ENCODE peak calls at places on chromosomes 4 and X, in eight cellular contexts. One of them, this sample, is unnamed.

GRCh38 chr4:6668391-6668790 is 25.3 kb upstream of the S100P start:
- DNase-seq in PC-3: peak; percentile 86
- DNase-seq in endothelial cell of umbilical vein: no peak
- DNase-seq in fibroblast of the aortic adventitia: peak; percentile 69
- DNase-seq in HFF-Myc: no peak
- DNase-seq in fibroblast of lung: no peak
- DNase-seq in GM12864: no peak
- DNase-seq in ascending aorta: no peak
- DNase-seq in this sample: no peak

GRCh38 chr4:182827981-182828677 is 89.1 kb downstream of the DCTD start:
- DNase-seq in PC-3: no peak
- DNase-seq in endothelial cell of umbilical vein: no peak
- DNase-seq in fibroblast of the aortic adventitia: no peak
- DNase-seq in HFF-Myc: no peak
- DNase-seq in fibroblast of lung: no peak
- DNase-seq in GM12864: no peak
- DNase-seq in ascending aorta: no peak
- DNase-seq in this sample: no peak

GRCh38 chr4:176549161-176549865 is 229.5 kb downstream of the SPCS3 start:
- DNase-seq in PC-3: peak; percentile 69
- DNase-seq in endothelial cell of umbilical vein: no peak
- DNase-seq in fibroblast of the aortic adventitia: peak; percentile 54
- DNase-seq in HFF-Myc: no peak
- DNase-seq in fibroblast of lung: peak; percentile 61
- DNase-seq in GM12864: no peak
- DNase-seq in ascending aorta: no peak
- DNase-seq in this sample: no peak

GRCh38 chr4:153207027-153207426 is 2.8 kb downstream of the TRIM2 start:
- DNase-seq in PC-3: no peak
- DNase-seq in endothelial cell of umbilical vein: no peak
- DNase-seq in fibroblast of the aortic adventitia: no peak
- DNase-seq in HFF-Myc: no peak
- DNase-seq in fibroblast of lung: no peak
- DNase-seq in GM12864: no peak
- DNase-seq in ascending aorta: no peak
- DNase-seq in this sample: no peak

GRCh38 chr4:63296773-63297172 is 1112.5 kb downstream of the TECRL start:
- DNase-seq in PC-3: peak; percentile 49
- DNase-seq in endothelial cell of umbilical vein: no peak
- DNase-seq in fibroblast of the aortic adventitia: no peak
- DNase-seq in HFF-Myc: no peak
- DNase-seq in fibroblast of lung: no peak
- DNase-seq in GM12864: no peak
- DNase-seq in ascending aorta: no peak
- DNase-seq in this sample: no peak

GRCh38 chr4:27278615-27279014 is 418.0 kb downstream of the STIM2 start:
- DNase-seq in PC-3: peak; percentile 48
- DNase-seq in endothelial cell of umbilical vein: no peak
- DNase-seq in fibroblast of the aortic adventitia: peak; percentile 62
- DNase-seq in HFF-Myc: peak; percentile 1
- DNase-seq in fibroblast of lung: peak; percentile 6
- DNase-seq in GM12864: no peak
- DNase-seq in ascending aorta: no peak
- DNase-seq in this sample: peak; percentile 23

GRCh38 chr4:18138076-18138665 is 116.6 kb upstream of the LCORL start:
- DNase-seq in PC-3: no peak
- DNase-seq in endothelial cell of umbilical vein: no peak
- DNase-seq in fibroblast of the aortic adventitia: no peak
- DNase-seq in HFF-Myc: no peak
- DNase-seq in fibroblast of lung: no peak
- DNase-seq in GM12864: no peak
- DNase-seq in ascending aorta: no peak
- DNase-seq in this sample: no peak

GRCh38 chr4:183797041-183797444 is 108.1 kb upstream of the STOX2 start:
- DNase-seq in PC-3: no peak
- DNase-seq in endothelial cell of umbilical vein: no peak
- DNase-seq in fibroblast of the aortic adventitia: no peak
- DNase-seq in HFF-Myc: no peak
- DNase-seq in fibroblast of lung: no peak
- DNase-seq in GM12864: no peak
- DNase-seq in ascending aorta: no peak
- DNase-seq in this sample: no peak

GRCh38 chrX:119885554-119886428 is 9.9 kb upstream of the AKAP14 start:
- DNase-seq in PC-3: peak; percentile 31
- DNase-seq in endothelial cell of umbilical vein: no peak
- DNase-seq in fibroblast of the aortic adventitia: peak; percentile 39
- DNase-seq in HFF-Myc: no peak
- DNase-seq in fibroblast of lung: peak; percentile 45
- DNase-seq in GM12864: no peak
- DNase-seq in ascending aorta: no peak
- DNase-seq in this sample: peak; percentile 64

GRCh38 chr4:187071896-187072295 is 348.2 kb upstream of the FAT1 start:
- DNase-seq in PC-3: no peak
- DNase-seq in endothelial cell of umbilical vein: no peak
- DNase-seq in fibroblast of the aortic adventitia: no peak
- DNase-seq in HFF-Myc: no peak
- DNase-seq in fibroblast of lung: no peak
- DNase-seq in GM12864: no peak
- DNase-seq in ascending aorta: no peak
- DNase-seq in this sample: peak; percentile 11

GRCh38 chr4:52813546-52813945 is 48.6 kb upstream of the RASL11B start:
- DNase-seq in PC-3: no peak
- DNase-seq in endothelial cell of umbilical vein: no peak
- DNase-seq in fibroblast of the aortic adventitia: no peak
- DNase-seq in HFF-Myc: no peak
- DNase-seq in fibroblast of lung: peak; percentile 33
- DNase-seq in GM12864: no peak
- DNase-seq in ascending aorta: no peak
- DNase-seq in this sample: peak; percentile 20

GRCh38 chr4:89253306-89253705 is 54.3 kb downstream of the GPRIN3 start:
- DNase-seq in PC-3: no peak
- DNase-seq in endothelial cell of umbilical vein: no peak
- DNase-seq in fibroblast of the aortic adventitia: no peak
- DNase-seq in HFF-Myc: no peak
- DNase-seq in fibroblast of lung: no peak
- DNase-seq in GM12864: no peak
- DNase-seq in ascending aorta: no peak
- DNase-seq in this sample: no peak

GRCh38 chrX:56994375-56995270 is 718 bp downstream of the SPIN3 start:
- DNase-seq in PC-3: no peak
- DNase-seq in endothelial cell of umbilical vein: peak; percentile 14
- DNase-seq in fibroblast of the aortic adventitia: peak; percentile 8
- DNase-seq in HFF-Myc: no peak
- DNase-seq in fibroblast of lung: no peak
- DNase-seq in GM12864: no peak
- DNase-seq in ascending aorta: no peak
- DNase-seq in this sample: peak; percentile 1

GRCh38 chr4:26342328-26343040 is 21.7 kb downstream of the RBPJ start:
- DNase-seq in PC-3: peak; percentile 86
- DNase-seq in endothelial cell of umbilical vein: peak; percentile 35
- DNase-seq in fibroblast of the aortic adventitia: peak; percentile 83
- DNase-seq in HFF-Myc: peak; percentile 65
- DNase-seq in fibroblast of lung: peak; percentile 89
- DNase-seq in GM12864: no peak
- DNase-seq in ascending aorta: no peak
- DNase-seq in this sample: peak; percentile 86

GRCh38 chr4:3765271-3766206 is 646 bp upstream of the ADRA2C start:
- DNase-seq in PC-3: peak; percentile 5
- DNase-seq in endothelial cell of umbilical vein: no peak
- DNase-seq in fibroblast of the aortic adventitia: peak; percentile 27
- DNase-seq in HFF-Myc: no peak
- DNase-seq in fibroblast of lung: peak; percentile 18
- DNase-seq in GM12864: no peak
- DNase-seq in ascending aorta: peak; percentile 89
- DNase-seq in this sample: peak; percentile 67

GRCh38 chr4:75724867-75725724 is 719 bp downstream of the USO1 start:
- DNase-seq in PC-3: peak; percentile 56
- DNase-seq in endothelial cell of umbilical vein: peak; percentile 86
- DNase-seq in fibroblast of the aortic adventitia: peak; percentile 73
- DNase-seq in HFF-Myc: no peak
- DNase-seq in fibroblast of lung: peak; percentile 72
- DNase-seq in GM12864: peak; percentile 64
- DNase-seq in ascending aorta: peak; percentile 87
- DNase-seq in this sample: peak; percentile 89

GRCh38 chr4:75723802-75724065 is 643 bp upstream of the USO1 start:
- DNase-seq in PC-3: no peak
- DNase-seq in endothelial cell of umbilical vein: no peak
- DNase-seq in fibroblast of the aortic adventitia: no peak
- DNase-seq in HFF-Myc: no peak
- DNase-seq in fibroblast of lung: no peak
- DNase-seq in GM12864: no peak
- DNase-seq in ascending aorta: no peak
- DNase-seq in this sample: no peak

GRCh38 chr4:75722417-75722816 is 2.0 kb upstream of the USO1 start:
- DNase-seq in PC-3: no peak
- DNase-seq in endothelial cell of umbilical vein: no peak
- DNase-seq in fibroblast of the aortic adventitia: no peak
- DNase-seq in HFF-Myc: no peak
- DNase-seq in fibroblast of lung: no peak
- DNase-seq in GM12864: no peak
- DNase-seq in ascending aorta: no peak
- DNase-seq in this sample: no peak

GRCh38 chr4:75723117-75723801 is 1.1 kb upstream of the USO1 start:
- DNase-seq in PC-3: peak; percentile 74
- DNase-seq in endothelial cell of umbilical vein: peak; percentile 21
- DNase-seq in fibroblast of the aortic adventitia: peak; percentile 63
- DNase-seq in HFF-Myc: no peak
- DNase-seq in fibroblast of lung: no peak
- DNase-seq in GM12864: no peak
- DNase-seq in ascending aorta: no peak
- DNase-seq in this sample: peak; percentile 43

GRCh38 chr4:75724066-75724866 is at the start of gene USO1:
- DNase-seq in PC-3: peak; percentile 95
- DNase-seq in endothelial cell of umbilical vein: peak; percentile 100
- DNase-seq in fibroblast of the aortic adventitia: peak; percentile 99
- DNase-seq in HFF-Myc: peak; percentile 94
- DNase-seq in fibroblast of lung: peak; percentile 99
- DNase-seq in GM12864: peak; percentile 96
- DNase-seq in ascending aorta: peak; percentile 99
- DNase-seq in this sample: peak; percentile 99
- TF ChIP-seq CTCF in PC-3: peak; percentile 77
- TF ChIP-seq CTCF in endothelial cell of umbilical vein: peak; percentile 82
- TF ChIP-seq CTCF in fibroblast of the aortic adventitia: peak; percentile 81
- TF ChIP-seq CTCF in HFF-Myc: peak; percentile 87
- TF ChIP-seq CTCF in fibroblast of lung: peak; percentile 92
- TF ChIP-seq CTCF in GM12864: peak; percentile 79
- TF ChIP-seq CTCF in ascending aorta: peak; percentile 74
- TF ChIP-seq CTCF in this sample: peak; percentile 81

GRCh38 chrX:37686979-37687378 is 1.4 kb downstream of the XK start:
- DNase-seq in PC-3: no peak
- DNase-seq in endothelial cell of umbilical vein: no peak
- DNase-seq in fibroblast of the aortic adventitia: no peak
- DNase-seq in HFF-Myc: no peak
- DNase-seq in fibroblast of lung: no peak
- DNase-seq in GM12864: no peak
- DNase-seq in ascending aorta: no peak
- DNase-seq in this sample: no peak

GRCh38 chrX:37684426-37684825 is 1.2 kb upstream of the XK start:
- DNase-seq in PC-3: no peak
- DNase-seq in endothelial cell of umbilical vein: no peak
- DNase-seq in fibroblast of the aortic adventitia: no peak
- DNase-seq in HFF-Myc: no peak
- DNase-seq in fibroblast of lung: peak; percentile 13
- DNase-seq in GM12864: no peak
- DNase-seq in ascending aorta: no peak
- DNase-seq in this sample: peak; percentile 6

GRCh38 chrX:37684918-37685317 is 673 bp upstream of the XK start:
- DNase-seq in PC-3: peak; percentile 18
- DNase-seq in endothelial cell of umbilical vein: no peak
- DNase-seq in fibroblast of the aortic adventitia: no peak
- DNase-seq in HFF-Myc: no peak
- DNase-seq in fibroblast of lung: no peak
- DNase-seq in GM12864: no peak
- DNase-seq in ascending aorta: no peak
- DNase-seq in this sample: no peak

GRCh38 chrX:37685452-37686347 is at the start of gene XK:
- DNase-seq in PC-3: peak; percentile 55
- DNase-seq in endothelial cell of umbilical vein: peak; percentile 1
- DNase-seq in fibroblast of the aortic adventitia: peak; percentile 6
- DNase-seq in HFF-Myc: no peak
- DNase-seq in fibroblast of lung: peak; percentile 39
- DNase-seq in GM12864: no peak
- DNase-seq in ascending aorta: peak; percentile 71
- DNase-seq in this sample: peak; percentile 7

GRCh38 chrX:37686348-37686736 is 751 bp downstream of the XK start:
- DNase-seq in PC-3: no peak
- DNase-seq in endothelial cell of umbilical vein: no peak
- DNase-seq in fibroblast of the aortic adventitia: no peak
- DNase-seq in HFF-Myc: no peak
- DNase-seq in fibroblast of lung: no peak
- DNase-seq in GM12864: no peak
- DNase-seq in ascending aorta: no peak
- DNase-seq in this sample: no peak
- H3K4me3 ChIP-seq in PC-3: peak overlapping the region; percentile 68
- H3K4me3 ChIP-seq in endothelial cell of umbilical vein: no peak overlapping the region
- H3K4me3 ChIP-seq in fibroblast of the aortic adventitia: no peak overlapping the region
- H3K4me3 ChIP-seq in HFF-Myc: no peak overlapping the region
- H3K4me3 ChIP-seq in fibroblast of lung: no peak overlapping the region
- H3K4me3 ChIP-seq in GM12864: no peak overlapping the region
- H3K4me3 ChIP-seq in ascending aorta: peak overlapping the region; percentile 66
- H3K4me3 ChIP-seq in this sample: no peak overlapping the region

DNA sequence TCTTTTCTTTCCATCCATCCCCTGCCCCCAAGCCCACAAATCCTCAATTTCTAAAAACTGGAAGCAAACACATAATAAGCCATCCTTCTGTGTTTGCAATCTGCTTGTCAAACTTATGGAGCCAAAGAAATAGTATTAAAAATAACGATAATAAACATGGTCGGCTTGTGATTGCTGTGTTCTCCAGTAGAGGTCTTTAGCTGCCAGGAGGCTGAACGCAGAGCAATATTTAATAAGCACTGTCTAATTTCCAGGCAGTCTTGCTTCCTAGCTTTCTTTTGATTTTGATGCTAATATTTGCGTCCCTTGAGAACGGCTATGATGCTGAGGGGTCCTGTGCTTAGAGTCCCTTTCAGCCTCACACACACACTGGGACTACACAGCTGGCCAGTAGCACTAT is 3.2 kb upstream of the HELT start:
- DNase-seq in PC-3: no peak
- DNase-seq in endothelial cell of umbilical vein: no peak
- DNase-seq in fibroblast of the aortic adventitia: peak; percentile 11
- DNase-seq in HFF-Myc: no peak
- DNase-seq in fibroblast of lung: peak; percentile 44
- DNase-seq in GM12864: no peak
- DNase-seq in ascending aorta: no peak
- DNase-seq in this sample: no peak
- TF ChIP-seq CTCF in PC-3: no peak
- TF ChIP-seq CTCF in endothelial cell of umbilical vein: no peak
- TF ChIP-seq CTCF in fibroblast of the aortic adventitia: peak; percentile 5
- TF ChIP-seq CTCF in HFF-Myc: no peak
- TF ChIP-seq CTCF in fibroblast of lung: peak; percentile 41
- TF ChIP-seq CTCF in GM12864: no peak
- TF ChIP-seq CTCF in ascending aorta: no peak
- TF ChIP-seq CTCF in this sample: no peak

DNA sequence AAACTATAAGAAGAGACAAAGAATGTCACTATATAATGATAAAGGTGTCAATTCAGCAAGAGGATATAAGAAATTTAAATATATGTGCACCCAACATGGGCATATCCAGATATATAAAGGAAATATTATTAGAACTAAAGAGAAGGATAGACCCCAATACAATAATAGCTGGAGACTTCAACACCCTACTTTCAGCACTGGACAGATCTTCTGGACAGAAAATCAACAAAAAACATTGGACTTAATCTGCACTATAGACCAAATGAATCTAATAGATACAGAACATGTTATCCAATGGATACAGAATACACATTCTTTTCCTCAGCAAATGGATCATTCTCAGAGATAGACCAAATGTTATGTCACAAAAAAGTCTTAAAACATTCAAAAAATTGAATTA is 327.7 kb downstream of the PPP1R2C start:
- DNase-seq in PC-3: no peak
- DNase-seq in endothelial cell of umbilical vein: no peak
- DNase-seq in fibroblast of the aortic adventitia: no peak
- DNase-seq in HFF-Myc: no peak
- DNase-seq in fibroblast of lung: no peak
- DNase-seq in GM12864: no peak
- DNase-seq in ascending aorta: no peak
- DNase-seq in this sample: no peak
- H3K4me3 ChIP-seq in PC-3: no peak overlapping the region
- H3K4me3 ChIP-seq in endothelial cell of umbilical vein: no peak overlapping the region
- H3K4me3 ChIP-seq in fibroblast of the aortic adventitia: no peak overlapping the region
- H3K4me3 ChIP-seq in HFF-Myc: no peak overlapping the region
- H3K4me3 ChIP-seq in fibroblast of lung: no peak overlapping the region
- H3K4me3 ChIP-seq in GM12864: no peak overlapping the region
- H3K4me3 ChIP-seq in ascending aorta: no peak overlapping the region
- H3K4me3 ChIP-seq in this sample: no peak overlapping the region

This sample was measured in fibroblast of villous mesenchyme.